ENCODE peak calls at places on chromosomes 5 and 9, in four cellular contexts. S is testis, Y is GM23338, L is NB4. P is an unnamed sample.

GRCh38 chr9:137723396-137724113 is 104.8 kb downstream of the EHMT1 start:
- DNase-seq in S (no peak), Y (no peak), L (no peak), P (no peak)

GRCh38 chr5:179331591-179331990 is 13.7 kb downstream of the ADAMTS2 start:
- DNase-seq in S (no peak), Y (no peak), L (no peak), P (no peak)

GRCh38 chr9:108784998-108785397 is 70.8 kb downstream of the ACTL7B start:
- DNase-seq in S (peak), Y (no peak), L (peak), P (no peak)

GRCh38 chr5:33476992-33477391 is 36.2 kb downstream of the TARS1 start:
- DNase-seq in S (no peak), Y (no peak), L (no peak), P (no peak)

GRCh38 chr9:14846871-14847311 is 63.3 kb downstream of the FREM1 start:
- DNase-seq in S (peak), Y (peak), L (peak), P (peak)

GRCh38 chr9:14314424-14314928 is 535 bp upstream of the NFIB start:
- DNase-seq in S (peak), Y (peak), L (no peak), P (peak)

GRCh38 chr9:98146101-98146991 is 27.3 kb upstream of the TRIM14 start:
- DNase-seq in S (no peak), Y (no peak), L (peak), P (peak)

GRCh38 chr9:133106511-133107244 is 14.4 kb downstream of the RALGDS start:
- DNase-seq in S (no peak), Y (no peak), L (no peak), P (no peak)

GRCh38 chr5:27038476-27038875 is at the start of gene CDH9:
- DNase-seq in S (no peak), Y (peak), L (no peak), P (no peak)

GRCh38 chr5:36369092-36369737 is 67.5 kb upstream of the RANBP3L start:
- DNase-seq in S (peak), Y (no peak), L (no peak), P (no peak)

GRCh38 chr5:145218982-145219381 is 616.2 kb downstream of the PRELID2 start:
- DNase-seq in S (no peak), Y (no peak), L (no peak), P (no peak)

GRCh38 chr9:105051897-105052296 is 123.9 kb upstream of the ABCA1 start:
- DNase-seq in S (no peak), Y (no peak), L (no peak), P (no peak)

GRCh38 chr5:11334404-11334803 is 569.8 kb downstream of the CTNND2 start:
- DNase-seq in S (no peak), Y (no peak), L (no peak), P (no peak)

GRCh38 chr5:16935271-16936149 is 578 bp downstream of the MYO10 start:
- DNase-seq in S (peak), Y (peak), L (peak), P (peak)

GRCh38 chr5:62460578-62460983 is 48.0 kb downstream of the IPO11 start:
- DNase-seq in S (no peak), Y (peak), L (peak), P (no peak)

GRCh38 chr5:116498478-116498877 is 76.1 kb downstream of the SEMA6A start:
- DNase-seq in S (no peak), Y (peak), L (no peak), P (no peak)

GRCh38 chr5:176799488-176799887 is 10.9 kb upstream of the UNC5A start:
- DNase-seq in S (no peak), Y (no peak), L (no peak), P (no peak)

GRCh38 chr5:81425569-81425968 is 31.6 kb upstream of the ACOT12 start:
- DNase-seq in S (no peak), Y (peak), L (peak), P (no peak)

GRCh38 chr9:128271112-128271511 is 4.7 kb downstream of the GOLGA2 start:
- DNase-seq in S (no peak), Y (no peak), L (no peak), P (peak)

GRCh38 chr9:12818431-12819000 is 43.7 kb downstream of the LURAP1L start:
- DNase-seq in S (no peak), Y (peak), L (no peak), P (peak)
- TF ChIP-seq CTCF in S (no peak), Y (peak), L (no peak), P (no peak)

GRCh38 chr5:148113243-148113642 is 49.5 kb downstream of the SPINK5 start:
- DNase-seq in S (no peak), Y (no peak), L (no peak), P (no peak)

GRCh38 chr5:148104226-148104625 is 40.4 kb downstream of the SPINK5 start:
- DNase-seq in S (no peak), Y (no peak), L (no peak), P (no peak)

DNA sequence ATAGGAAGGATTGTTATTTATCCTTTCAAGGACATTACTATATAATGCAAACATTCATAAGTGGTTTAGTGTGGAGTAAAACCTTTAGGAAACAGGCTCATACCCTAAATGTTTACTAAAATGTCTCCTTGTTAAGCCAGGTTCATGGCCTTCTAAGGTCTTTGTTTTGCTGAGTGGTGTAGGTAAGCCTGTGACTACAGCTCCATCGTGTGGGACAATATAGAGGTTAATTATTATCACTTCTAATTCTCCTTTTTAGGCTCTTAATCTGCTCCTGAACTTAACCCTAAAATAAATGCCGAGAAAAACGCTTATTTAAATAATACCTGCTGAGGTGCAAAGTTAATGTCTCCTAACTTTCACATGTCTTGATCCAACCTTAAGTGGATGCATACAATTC is 43.8 kb downstream of the SPINK5 start:
- DNase-seq in S (no peak), Y (peak), L (no peak), P (peak)
- TF ChIP-seq CTCF in S (no peak), Y (peak), L (no peak), P (no peak)

GRCh38 chr5:72074238-72074637 is 33.0 kb upstream of the MAP1B start:
- DNase-seq in S (no peak), Y (no peak), L (no peak), P (no peak)

GRCh38 chr5:72082048-72082447 is 25.2 kb upstream of the MAP1B start:
- DNase-seq in S (no peak), Y (no peak), L (no peak), P (no peak)

GRCh38 chr5:72076901-72077300 is 30.4 kb upstream of the MAP1B start:
- DNase-seq in S (no peak), Y (no peak), L (no peak), P (no peak)

GRCh38 chr5:72077390-72077789 is 29.9 kb upstream of the MAP1B start:
- DNase-seq in S (no peak), Y (no peak), L (no peak), P (no peak)

DNA sequence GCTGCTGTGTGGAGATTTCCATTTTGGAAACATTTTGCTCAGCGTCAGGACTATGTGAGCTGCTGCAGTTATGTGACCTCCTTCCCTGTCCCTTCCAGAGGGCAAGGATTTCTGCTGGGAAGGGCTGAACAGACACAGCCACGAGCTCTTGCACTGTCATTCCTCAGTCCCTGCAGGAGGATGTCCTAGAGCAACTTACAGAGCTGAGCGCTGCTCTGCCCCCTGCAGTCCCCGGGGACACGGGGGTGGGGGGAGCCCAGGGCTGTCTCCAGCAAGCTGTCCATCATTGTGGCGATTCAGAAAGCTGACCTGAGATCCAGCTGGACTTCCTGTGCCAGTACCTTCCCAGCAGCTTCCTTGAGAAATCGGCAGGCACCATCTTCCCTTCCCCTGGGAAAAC is 28.0 kb upstream of the MAP1B start:
- DNase-seq in S (peak), Y (peak), L (no peak), P (peak)
- TF ChIP-seq CTCF in S (no peak), Y (peak), L (no peak), P (no peak)

DNA sequence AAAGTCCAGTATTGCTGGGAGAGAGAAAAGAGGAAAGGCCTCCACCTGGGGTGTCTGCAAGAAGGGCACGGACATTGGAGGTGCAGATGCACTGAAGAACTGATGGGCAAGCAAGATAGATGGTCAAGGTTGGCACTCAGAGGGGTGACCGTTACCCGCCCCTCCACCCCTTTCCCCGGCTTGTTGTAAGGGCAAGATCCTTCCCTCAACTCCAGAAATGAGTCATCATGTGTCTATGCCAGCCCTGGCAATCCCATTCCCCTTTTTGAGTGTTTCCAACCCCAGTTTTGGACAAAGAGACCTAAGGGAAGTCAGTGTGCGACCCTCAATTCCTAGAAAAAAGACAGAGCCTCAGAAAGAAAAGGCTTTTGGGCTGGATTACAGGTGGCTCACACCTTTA is 34.9 kb upstream of the ATP6V1G1 start:
- DNase-seq in S (no peak), Y (no peak), L (no peak), P (no peak)
- TF ChIP-seq CTCF in S (no peak), Y (no peak), L (no peak), P (no peak)

DNA sequence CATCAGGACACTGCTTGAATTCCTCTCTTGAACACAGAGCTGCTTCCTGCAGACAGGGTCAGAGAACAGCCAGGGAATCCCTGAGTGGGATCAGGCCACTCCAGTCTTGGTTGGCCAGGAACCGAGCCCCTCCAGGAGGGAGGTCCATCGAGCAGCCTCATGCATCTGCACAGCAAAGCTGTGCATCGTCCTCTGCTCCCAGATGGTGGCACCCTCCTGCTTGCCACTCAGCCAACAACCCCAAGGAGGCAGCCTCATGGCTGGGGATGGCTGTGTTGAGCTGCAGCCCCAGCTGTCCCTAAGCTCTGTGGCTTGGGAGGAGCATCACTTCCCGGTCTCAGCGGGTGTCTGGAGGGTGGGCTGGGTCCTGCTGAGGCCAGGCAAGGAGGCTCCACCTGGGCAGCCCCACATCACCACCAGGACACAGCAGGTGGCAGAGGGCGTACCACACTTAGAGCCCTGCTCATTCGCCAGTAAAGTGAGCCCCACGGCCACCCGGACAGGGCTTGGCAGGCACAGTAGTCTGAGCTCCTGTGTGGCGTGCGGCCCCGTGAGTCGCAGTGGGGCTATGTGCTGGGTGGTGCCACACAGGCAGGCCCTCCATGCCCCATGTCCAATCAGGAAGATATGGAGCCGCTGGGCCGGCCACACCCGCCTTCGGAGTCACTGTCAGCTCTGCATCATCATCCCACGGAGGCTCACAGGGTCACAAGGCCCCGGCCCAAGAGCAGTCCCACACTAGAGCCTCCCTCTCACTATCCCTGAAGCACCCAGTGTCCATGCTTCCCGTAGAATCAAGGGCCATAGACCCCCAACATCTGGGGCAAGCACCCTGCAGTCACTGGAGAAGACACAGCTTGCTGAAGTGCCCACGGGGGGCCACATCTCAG is 11.9 kb downstream of the LPCAT1 start:
- DNase-seq in S (peak), Y (no peak), L (peak), P (peak)
- TF ChIP-seq CTCF in S (no peak), Y (peak), L (peak), P (no peak)

GRCh38 chr9:125119643-125120286 is 23.6 kb downstream of the SCAI start:
- DNase-seq in S (no peak), Y (no peak), L (no peak), P (no peak)
- TF ChIP-seq CTCF in S (no peak), Y (peak), L (no peak), P (no peak)

GRCh38 chr5:65588694-65589093 is 25.6 kb downstream of the PPWD1 start:
- DNase-seq in S (no peak), Y (no peak), L (no peak), P (no peak)
- TF ChIP-seq CTCF in S (no peak), Y (no peak), L (no peak), P (no peak)

P was measured in Calu3.